ENCODE peak calls at places on chromosomes 6 and 20, in five cellular contexts. M, L, W, Y and X are unnamed samples.

GRCh38 chr20:62898970-62899632 is 27.2 kb downstream of the DIDO1 start:
- DNase-seq in W (no peak), Y (no peak), M (no peak), L (no peak), X (no peak)

GRCh38 chr6:13012977-13013680 is 296.6 kb downstream of the PHACTR1 start:
- DNase-seq in Y (no peak), M (peak), L (no peak), W (peak), X (no peak)

GRCh38 chr6:162736933-162737332 is 9.2 kb downstream of the PACRG start:
- DNase-seq in L (no peak), M (no peak), W (no peak), Y (peak), X (no peak)

GRCh38 chr20:41345729-41346067 is 5.1 kb downstream of the LPIN3 start:
- DNase-seq in Y (no peak), L (no peak), M (no peak), W (no peak), X (no peak)

GRCh38 chr6:27280064-27280539 is 32.0 kb downstream of the POM121L2 start:
- DNase-seq in L (peak), Y (peak), W (no peak), M (no peak), X (peak)

GRCh38 chr20:57079016-57080005 is 187.1 kb downstream of the BMP7 start:
- DNase-seq in Y (peak), W (no peak), M (no peak), L (no peak), X (no peak)

GRCh38 chr20:13331536-13331935 is 110.5 kb downstream of the ISM1 start:
- DNase-seq in W (no peak), Y (peak), M (no peak), L (no peak), X (no peak)

GRCh38 chr6:21586760-21587181 is 6.8 kb upstream of the SOX4 start:
- DNase-seq in Y (no peak), L (no peak), M (no peak), W (no peak), X (no peak)

GRCh38 chr6:117169060-117169635 is 96.2 kb upstream of the VGLL2 start:
- DNase-seq in Y (peak), L (no peak), W (no peak), M (no peak), X (peak)

GRCh38 chr6:148329568-148330299 is 12.9 kb upstream of the SASH1 start:
- DNase-seq in W (no peak), Y (no peak), L (no peak), M (no peak), X (no peak)

GRCh38 chr6:129539032-129539431 is 170.9 kb downstream of the ARHGAP18 start:
- DNase-seq in L (no peak), Y (no peak), W (no peak), M (no peak), X (no peak)

GRCh38 chr6:44126320-44127149 is 717 bp downstream of the MRPL14 start:
- DNase-seq in L (peak), M (no peak), W (peak), Y (peak), X (peak)

GRCh38 chr6:111980168-111980567 is 73.7 kb upstream of the CCN6 start:
- DNase-seq in L (no peak), Y (peak), M (no peak), W (no peak), X (no peak)

GRCh38 chr20:1867495-1868260 is 27.5 kb upstream of the SIRPA start:
- DNase-seq in L (no peak), W (no peak), M (no peak), Y (no peak), X (no peak)

GRCh38 chr20:4813839-4814695 is 92.4 kb downstream of the PRND start:
- DNase-seq in M (no peak), W (peak), Y (no peak), L (no peak), X (no peak)